ENCODE peak calls at places on chromosomes 1 and 21, in four cellular contexts. One of them, this sample, is unnamed.

GRCh38 chr1:935751-936231 is 12.1 kb downstream of the SAMD11 start:
- DNase-seq in foreskin fibroblast: no peak
- DNase-seq in fibroblast of lung: no peak
- DNase-seq in cardiac muscle cell: peak
- DNase-seq in this sample: no peak

GRCh38 chr21:34886554-34887385 is 162.3 kb downstream of the RUNX1 start:
- DNase-seq in foreskin fibroblast: no peak
- DNase-seq in fibroblast of lung: peak
- DNase-seq in cardiac muscle cell: peak
- DNase-seq in this sample: no peak

GRCh38 chr1:53783056-53783455 is 44.1 kb upstream of the GLIS1 start:
- DNase-seq in foreskin fibroblast: peak
- DNase-seq in fibroblast of lung: no peak
- DNase-seq in cardiac muscle cell: no peak
- DNase-seq in this sample: no peak

GRCh38 chr1:46948629-46949282 is 7.5 kb upstream of the CYP4A11 start:
- DNase-seq in foreskin fibroblast: no peak
- DNase-seq in fibroblast of lung: no peak
- DNase-seq in cardiac muscle cell: no peak
- DNase-seq in this sample: no peak

GRCh38 chr1:16178596-16179497 is 23.0 kb upstream of the EPHA2 start:
- DNase-seq in foreskin fibroblast: no peak
- DNase-seq in fibroblast of lung: no peak
- DNase-seq in cardiac muscle cell: no peak
- DNase-seq in this sample: no peak

GRCh38 chr1:33060579-33061083 is 20.3 kb upstream of the AZIN2 start:
- DNase-seq in foreskin fibroblast: peak
- DNase-seq in fibroblast of lung: peak
- DNase-seq in cardiac muscle cell: no peak
- DNase-seq in this sample: no peak

GRCh38 chr1:56225964-56226594 is 353.3 kb downstream of the PLPP3 start:
- DNase-seq in foreskin fibroblast: no peak
- DNase-seq in fibroblast of lung: no peak
- DNase-seq in cardiac muscle cell: no peak
- DNase-seq in this sample: peak

GRCh38 chr1:118945460-118945859 is 42.7 kb downstream of the TBX15 start:
- DNase-seq in foreskin fibroblast: no peak
- DNase-seq in fibroblast of lung: no peak
- DNase-seq in cardiac muscle cell: no peak
- DNase-seq in this sample: no peak

GRCh38 chr21:14620152-14620551 is 74.0 kb upstream of the SAMSN1 start:
- DNase-seq in foreskin fibroblast: no peak
- DNase-seq in fibroblast of lung: no peak
- DNase-seq in cardiac muscle cell: no peak
- DNase-seq in this sample: no peak

GRCh38 chr1:7104053-7104738 is 318.9 kb downstream of the CAMTA1 start:
- DNase-seq in foreskin fibroblast: no peak
- DNase-seq in fibroblast of lung: peak
- DNase-seq in cardiac muscle cell: peak
- DNase-seq in this sample: no peak

GRCh38 chr1:236287757-236288619 is 6.2 kb upstream of the ERO1B start:
- DNase-seq in foreskin fibroblast: peak
- DNase-seq in fibroblast of lung: no peak
- DNase-seq in cardiac muscle cell: peak
- DNase-seq in this sample: no peak

GRCh38 chr1:34779005-34779404 is 2.0 kb upstream of the GJB3 start:
- DNase-seq in foreskin fibroblast: no peak
- DNase-seq in fibroblast of lung: no peak
- DNase-seq in cardiac muscle cell: no peak
- DNase-seq in this sample: no peak

GRCh38 chr21:35236090-35236489 is 187.0 kb upstream of the RUNX1 start:
- DNase-seq in foreskin fibroblast: no peak
- DNase-seq in fibroblast of lung: no peak
- DNase-seq in cardiac muscle cell: no peak
- DNase-seq in this sample: no peak

GRCh38 chr1:92792340-92792782 is 7.5 kb upstream of the EVI5 start:
- DNase-seq in foreskin fibroblast: no peak
- DNase-seq in fibroblast of lung: no peak
- DNase-seq in cardiac muscle cell: peak
- DNase-seq in this sample: no peak

GRCh38 chr1:90717665-90718410 is 736 bp upstream of the BARHL2 start:
- DNase-seq in foreskin fibroblast: peak
- DNase-seq in fibroblast of lung: peak
- DNase-seq in cardiac muscle cell: peak
- DNase-seq in this sample: no peak
- H3K4me3 ChIP-seq in foreskin fibroblast: peak
- H3K4me3 ChIP-seq in fibroblast of lung: no peak
- H3K4me3 ChIP-seq in cardiac muscle cell: peak
- H3K4me3 ChIP-seq in this sample: no peak

GRCh38 chr1:84508510-84508909 is 2.1 kb upstream of the GNG5 start:
- DNase-seq in foreskin fibroblast: no peak
- DNase-seq in fibroblast of lung: no peak
- DNase-seq in cardiac muscle cell: no peak
- DNase-seq in this sample: no peak

GRCh38 chr1:84509029-84509428 is 2.6 kb upstream of the GNG5 start:
- DNase-seq in foreskin fibroblast: no peak
- DNase-seq in fibroblast of lung: no peak
- DNase-seq in cardiac muscle cell: no peak
- DNase-seq in this sample: no peak

GRCh38 chr1:84505167-84506001 is 802 bp upstream of the SPATA1 start:
- DNase-seq in foreskin fibroblast: no peak
- DNase-seq in fibroblast of lung: peak
- DNase-seq in cardiac muscle cell: peak
- DNase-seq in this sample: no peak

GRCh38 chr1:84506002-84506728 is at the start of the genes GNG5 and SPATA1:
- DNase-seq in foreskin fibroblast: peak
- DNase-seq in fibroblast of lung: peak
- DNase-seq in cardiac muscle cell: peak
- DNase-seq in this sample: peak

GRCh38 chr1:84506729-84507453 is 510 bp upstream of the GNG5 start:
- DNase-seq in foreskin fibroblast: no peak
- DNase-seq in fibroblast of lung: no peak
- DNase-seq in cardiac muscle cell: no peak
- DNase-seq in this sample: no peak
- TF ChIP-seq CTCF in foreskin fibroblast: no peak
- TF ChIP-seq CTCF in fibroblast of lung: no peak
- TF ChIP-seq CTCF in cardiac muscle cell: no peak
- TF ChIP-seq CTCF in this sample: peak

GRCh38 chr1:117531222-117531621 is 74.6 kb upstream of the TENT5C start:
- DNase-seq in foreskin fibroblast: no peak
- DNase-seq in fibroblast of lung: no peak
- DNase-seq in cardiac muscle cell: no peak
- DNase-seq in this sample: no peak

GRCh38 chr1:117527566-117528102 is 78.2 kb upstream of the TENT5C start:
- DNase-seq in foreskin fibroblast: peak
- DNase-seq in fibroblast of lung: peak
- DNase-seq in cardiac muscle cell: no peak
- DNase-seq in this sample: no peak

GRCh38 chr1:117534995-117535467 is 70.8 kb upstream of the TENT5C start:
- DNase-seq in foreskin fibroblast: peak
- DNase-seq in fibroblast of lung: peak
- DNase-seq in cardiac muscle cell: peak
- DNase-seq in this sample: peak

GRCh38 chr1:117527111-117527510 is 78.7 kb upstream of the TENT5C start:
- DNase-seq in foreskin fibroblast: no peak
- DNase-seq in fibroblast of lung: peak
- DNase-seq in cardiac muscle cell: no peak
- DNase-seq in this sample: no peak

DNA sequence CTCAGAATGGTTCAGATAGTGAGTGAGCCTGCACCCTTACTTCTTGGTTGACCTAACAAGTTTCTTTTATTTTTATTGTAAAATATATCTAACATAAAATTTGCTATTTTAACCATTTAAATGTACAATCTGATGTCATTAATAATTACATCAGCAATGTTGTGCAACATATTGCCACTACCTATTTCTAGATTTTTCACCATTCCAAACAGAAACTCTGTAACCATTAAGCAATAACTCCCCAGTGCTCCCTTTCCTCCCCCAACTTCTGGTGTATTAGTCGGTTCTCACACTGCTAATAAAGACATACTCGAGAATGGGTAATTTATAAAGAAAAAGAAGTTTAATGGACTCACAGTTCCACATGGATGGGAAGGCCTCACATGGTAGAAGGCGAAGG is 76.2 kb upstream of the TENT5C start:
- DNase-seq in foreskin fibroblast: no peak
- DNase-seq in fibroblast of lung: no peak
- DNase-seq in cardiac muscle cell: no peak
- DNase-seq in this sample: no peak
- H3K4me3 ChIP-seq in foreskin fibroblast: no peak
- H3K4me3 ChIP-seq in fibroblast of lung: no peak
- H3K4me3 ChIP-seq in cardiac muscle cell: no peak
- H3K4me3 ChIP-seq in this sample: no peak

GRCh38 chr1:198686069-198686728 is 47.4 kb downstream of the PTPRC start:
- DNase-seq in foreskin fibroblast: no peak
- DNase-seq in fibroblast of lung: peak
- DNase-seq in cardiac muscle cell: no peak
- DNase-seq in this sample: no peak
- TF ChIP-seq CTCF in foreskin fibroblast: no peak
- TF ChIP-seq CTCF in fibroblast of lung: no peak
- TF ChIP-seq CTCF in cardiac muscle cell: peak
- TF ChIP-seq CTCF in this sample: peak

GRCh38 chr1:103106426-103107321 is 1.6 kb downstream of the COL11A1 start:
- DNase-seq in foreskin fibroblast: no peak
- DNase-seq in fibroblast of lung: peak
- DNase-seq in cardiac muscle cell: peak
- DNase-seq in this sample: peak
- H3K4me3 ChIP-seq in foreskin fibroblast: peak
- H3K4me3 ChIP-seq in fibroblast of lung: peak
- H3K4me3 ChIP-seq in cardiac muscle cell: peak
- H3K4me3 ChIP-seq in this sample: no peak

GRCh38 chr21:26958792-26959191 is 8.1 kb downstream of the ADAMTS5 start:
- DNase-seq in foreskin fibroblast: no peak
- DNase-seq in fibroblast of lung: no peak
- DNase-seq in cardiac muscle cell: no peak
- DNase-seq in this sample: no peak

GRCh38 chr21:26965091-26965566 is 1.8 kb downstream of the ADAMTS5 start:
- DNase-seq in foreskin fibroblast: no peak
- DNase-seq in fibroblast of lung: no peak
- DNase-seq in cardiac muscle cell: no peak
- DNase-seq in this sample: no peak

GRCh38 chr21:26962516-26963305 is 4.2 kb downstream of the ADAMTS5 start:
- DNase-seq in foreskin fibroblast: no peak
- DNase-seq in fibroblast of lung: peak
- DNase-seq in cardiac muscle cell: no peak
- DNase-seq in this sample: no peak

GRCh38 chr21:26964379-26964778 is 2.5 kb downstream of the ADAMTS5 start:
- DNase-seq in foreskin fibroblast: peak
- DNase-seq in fibroblast of lung: peak
- DNase-seq in cardiac muscle cell: no peak
- DNase-seq in this sample: no peak

GRCh38 chr21:26961704-26962103 is 5.2 kb downstream of the ADAMTS5 start:
- DNase-seq in foreskin fibroblast: no peak
- DNase-seq in fibroblast of lung: no peak
- DNase-seq in cardiac muscle cell: no peak
- DNase-seq in this sample: no peak
- TF ChIP-seq CTCF in foreskin fibroblast: no peak
- TF ChIP-seq CTCF in fibroblast of lung: peak
- TF ChIP-seq CTCF in cardiac muscle cell: peak
- TF ChIP-seq CTCF in this sample: peak

GRCh38 chr21:39451332-39452206 is at the start of gene SH3BGR:
- DNase-seq in foreskin fibroblast: no peak
- DNase-seq in fibroblast of lung: no peak
- DNase-seq in cardiac muscle cell: peak
- DNase-seq in this sample: peak
- H3K4me3 ChIP-seq in foreskin fibroblast: no peak
- H3K4me3 ChIP-seq in fibroblast of lung: no peak
- H3K4me3 ChIP-seq in cardiac muscle cell: peak
- H3K4me3 ChIP-seq in this sample: no peak

DNA sequence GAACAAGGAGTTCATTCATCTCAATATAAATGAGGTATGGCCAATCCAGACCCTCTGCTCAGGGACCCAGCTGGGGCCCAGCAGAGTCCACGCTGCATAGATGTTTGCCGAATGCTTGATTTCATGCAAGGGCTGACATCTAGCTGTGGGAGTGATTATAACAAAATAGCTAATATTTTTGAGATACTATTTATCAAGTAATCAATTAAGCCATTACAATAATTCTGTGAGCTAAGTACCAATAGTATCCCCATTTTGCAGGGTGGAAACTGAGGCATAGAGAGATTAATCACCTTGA is 50.9 kb downstream of the CAPN9 start:
- DNase-seq in foreskin fibroblast: no peak
- DNase-seq in fibroblast of lung: no peak
- DNase-seq in cardiac muscle cell: no peak
- DNase-seq in this sample: no peak
- TF ChIP-seq CTCF in foreskin fibroblast: no peak
- TF ChIP-seq CTCF in fibroblast of lung: peak
- TF ChIP-seq CTCF in cardiac muscle cell: no peak
- TF ChIP-seq CTCF in this sample: no peak

GRCh38 chr1:63032171-63032570 is 248.2 kb downstream of the ATG4C start:
- DNase-seq in foreskin fibroblast: no peak
- DNase-seq in fibroblast of lung: no peak
- DNase-seq in cardiac muscle cell: no peak
- DNase-seq in this sample: no peak
- H3K4me3 ChIP-seq in foreskin fibroblast: no peak
- H3K4me3 ChIP-seq in fibroblast of lung: no peak
- H3K4me3 ChIP-seq in cardiac muscle cell: no peak
- H3K4me3 ChIP-seq in this sample: no peak

This sample was measured in LNCaP clone FGC.